ENCODE peak calls at places on chromosomes 2 and 18, in five cellular contexts. F is cardiac muscle cell, M is neural progenitor cell, S is mesenchymal stem cell, T is caudate nucleus. O is an unnamed sample.

GRCh38 chr2:6968319-6969100 is 51.3 kb downstream of the RNF144A start:
- DNase-seq in F (peak; percentile 51), M (peak; percentile 38), S (peak; percentile 46), T (no peak), O (no peak)

GRCh38 chr2:46643951-46644350 is 164.6 kb downstream of the TMEM247 start:
- DNase-seq in F (no peak), M (no peak), S (peak; percentile 24), T (no peak), O (no peak)

GRCh38 chr2:174858745-174859144 is 94.5 kb upstream of the CHRNA1 start:
- DNase-seq in F (no peak), M (no peak), S (peak; percentile 10), T (no peak), O (no peak)

GRCh38 chr2:151733781-151734672 is at the start of gene NEB:
- DNase-seq in F (no peak), M (no peak), S (no peak), T (no peak), O (no peak)

GRCh38 chr2:109419960-109420370 is 193.8 kb downstream of the SEPTIN10 start:
- DNase-seq in F (no peak), M (no peak), S (peak; percentile 91), T (no peak), O (no peak)

GRCh38 chr18:59547691-59548182 is 149.5 kb downstream of the CCBE1 start:
- DNase-seq in F (peak; percentile 78), M (peak; percentile 24), S (no peak), T (no peak), O (no peak)

GRCh38 chr2:143936758-143937562 is 583.0 kb downstream of the ZEB2 start:
- DNase-seq in F (peak; percentile 73), M (peak; percentile 86), S (peak; percentile 45), T (peak; percentile 79), O (no peak)

GRCh38 chr2:181077128-181077709 is 96.8 kb downstream of the UBE2E3 start:
- DNase-seq in F (peak; percentile 70), M (peak; percentile 68), S (peak; percentile 63), T (no peak), O (no peak)

GRCh38 chr2:171522804-171523338 is 597 bp downstream of the CYBRD1 start:
- DNase-seq in F (peak; percentile 38), M (peak; percentile 70), S (no peak), T (peak; percentile 29), O (no peak)

GRCh38 chr2:126751477-126751876 is 95.5 kb downstream of the GYPC start:
- DNase-seq in F (no peak), M (no peak), S (no peak), T (no peak), O (no peak)

GRCh38 chr2:201559067-201559710 is 84.1 kb downstream of the TMEM237 start:
- DNase-seq in F (peak; percentile 2), M (no peak), S (no peak), T (no peak), O (no peak)

GRCh38 chr2:197088694-197089093 is 162.2 kb upstream of the PGAP1 start:
- DNase-seq in F (no peak), M (no peak), S (peak; percentile 78), T (no peak), O (no peak)

GRCh38 chr2:160286541-160286940 is 86.5 kb upstream of the ITGB6 start:
- DNase-seq in F (no peak), M (no peak), S (no peak), T (no peak), O (no peak)

GRCh38 chr2:235541016-235541415 is 47.2 kb downstream of the AGAP1 start:
- DNase-seq in F (no peak), M (no peak), S (no peak), T (no peak), O (no peak)

GRCh38 chr18:69992776-69993175 is 45.1 kb upstream of the CD226 start:
- DNase-seq in F (no peak), M (no peak), S (no peak), T (no peak), O (no peak)
- H3K27ac ChIP-seq in F (no peak overlapping the region), M (no peak overlapping the region), S (no peak overlapping the region), T (no peak overlapping the region), O (no peak overlapping the region)

GRCh38 chr2:63035686-63036085 is 14.9 kb upstream of the OTX1 start:
- DNase-seq in F (no peak), M (no peak), S (no peak), T (no peak), O (no peak)
- H3K27ac ChIP-seq in F (no peak overlapping the region), M (no peak overlapping the region), S (no peak overlapping the region), T (no peak overlapping the region), O (no peak overlapping the region)

GRCh38 chr18:57771626-57772025 is 31.5 kb downstream of the ATP8B1 start:
- DNase-seq in F (no peak), M (no peak), S (no peak), T (no peak), O (no peak)

GRCh38 chr18:57772387-57772799 is 30.7 kb downstream of the ATP8B1 start:
- DNase-seq in F (no peak), M (no peak), S (no peak), T (no peak), O (no peak)

GRCh38 chr18:57768557-57769326 is 34.4 kb downstream of the ATP8B1 start:
- DNase-seq in F (no peak), M (no peak), S (no peak), T (no peak), O (no peak)

GRCh38 chr18:57767259-57768050 is 35.7 kb downstream of the ATP8B1 start:
- DNase-seq in F (no peak), M (no peak), S (no peak), T (no peak), O (no peak)

DNA sequence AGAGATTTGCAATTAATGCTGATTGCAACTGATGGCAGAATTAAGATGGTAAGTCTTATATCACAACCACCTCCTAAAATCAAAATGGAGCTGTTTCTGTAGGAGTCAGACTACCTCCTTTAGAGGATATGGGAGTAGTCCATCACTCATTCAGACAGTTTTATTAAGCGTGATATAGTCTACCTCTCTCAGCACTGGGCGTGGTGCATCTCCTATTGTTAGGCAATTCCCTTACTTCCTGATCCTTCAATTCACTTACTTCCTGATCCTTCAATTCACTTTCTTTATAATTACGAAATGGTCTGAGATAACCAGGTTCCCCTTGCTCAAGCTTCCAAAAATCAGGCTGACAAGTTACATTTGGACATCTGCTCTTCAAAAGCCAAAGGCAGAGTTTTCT is 31.9 kb downstream of the ATP8B1 start:
- DNase-seq in F (no peak), M (no peak), S (no peak), T (no peak), O (no peak)
- H3K27ac ChIP-seq in F (no peak overlapping the region), M (no peak overlapping the region), S (no peak overlapping the region), T (no peak overlapping the region), O (no peak overlapping the region)

GRCh38 chr18:49548266-49548665 is 13.6 kb upstream of the LIPG start:
- DNase-seq in F (no peak), M (no peak), S (peak; percentile 80), T (no peak), O (no peak)
- H3K27ac ChIP-seq in F (no peak overlapping the region), M (no peak overlapping the region), S (peak overlapping the region; percentile 83), T (no peak overlapping the region), O (no peak overlapping the region)

GRCh38 chr2:73830871-73831401 is 2.2 kb downstream of the STAMBP start:
- DNase-seq in F (no peak), M (no peak), S (no peak), T (no peak), O (peak; percentile 24)
- H3K27ac ChIP-seq in F (no peak overlapping the region), M (no peak overlapping the region), S (peak overlapping the region; percentile 88), T (no peak overlapping the region), O (no peak overlapping the region)

GRCh38 chr2:54419855-54420550 is 36.1 kb upstream of the SPTBN1 start:
- DNase-seq in F (no peak), M (no peak), S (no peak), T (no peak), O (no peak)
- H3K27ac ChIP-seq in F (no peak overlapping the region), M (no peak overlapping the region), S (no peak overlapping the region), T (no peak overlapping the region), O (no peak overlapping the region)

DNA sequence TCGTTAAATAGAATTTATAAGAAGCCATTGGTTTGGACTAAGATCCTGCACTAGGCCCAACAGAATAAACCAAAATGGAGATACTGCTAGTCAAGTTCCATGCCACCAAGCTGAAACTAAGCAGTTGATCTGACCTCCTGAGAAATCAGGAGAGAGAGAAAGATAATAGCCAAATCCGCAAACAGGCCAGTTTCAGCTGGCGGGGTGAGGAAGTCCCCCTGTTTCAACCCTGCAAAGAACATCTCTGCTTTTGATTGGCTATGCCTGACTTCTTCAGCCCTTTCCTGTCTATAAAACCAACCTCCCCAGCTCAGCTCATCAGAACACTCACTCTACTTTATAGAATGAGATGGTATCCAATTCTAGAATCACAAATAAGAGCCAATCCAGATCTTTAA is 543.3 kb upstream of the ID2 start:
- DNase-seq in F (no peak), M (no peak), S (no peak), T (no peak), O (no peak)
- H3K27ac ChIP-seq in F (no peak overlapping the region), M (no peak overlapping the region), S (no peak overlapping the region), T (no peak overlapping the region), O (no peak overlapping the region)

DNA sequence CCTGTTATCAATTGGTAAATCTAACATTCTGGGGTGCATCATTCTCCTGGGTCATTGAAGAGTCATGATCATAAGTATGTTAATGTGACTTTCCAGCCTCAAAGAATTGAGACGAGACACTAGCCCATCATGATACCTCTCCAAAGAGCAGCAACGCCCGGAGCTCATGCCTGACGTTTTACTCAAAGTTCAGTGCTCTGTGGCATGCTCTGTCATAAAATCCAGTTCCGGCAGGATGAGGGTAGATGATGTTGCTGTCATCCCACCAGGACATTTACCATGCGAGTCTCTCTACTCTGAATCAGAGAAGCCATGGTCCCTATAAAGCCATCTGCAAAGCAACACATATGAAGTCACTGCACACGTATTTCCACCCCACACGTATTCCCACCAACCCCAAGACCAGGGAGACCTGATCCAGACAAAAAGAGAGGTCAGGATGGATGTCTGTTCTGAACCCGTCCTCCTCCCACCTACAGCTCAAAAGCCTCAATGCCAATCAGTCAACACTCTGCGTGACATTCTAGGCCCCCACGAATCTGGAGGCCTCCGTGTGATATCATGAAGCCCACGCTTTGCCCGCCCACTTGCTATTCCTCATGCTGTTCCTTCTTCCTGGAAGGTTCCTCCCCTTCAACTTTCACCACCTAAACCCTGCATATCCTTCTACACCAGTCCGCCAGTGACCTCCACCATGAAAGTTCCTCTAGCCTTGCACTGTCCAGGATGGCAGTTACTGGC is 85.8 kb downstream of the DNMT3A start:
- DNase-seq in F (no peak), M (no peak), S (no peak), T (peak; percentile 75), O (no peak)
- H3K27ac ChIP-seq in F (peak overlapping the region; percentile 83), M (no peak overlapping the region), S (no peak overlapping the region), T (peak overlapping the region; percentile 82), O (no peak overlapping the region)

O was measured in CD8-positive, alpha-beta T cell.